ENCODE peak calls at places on chromosome 6, in nine cellular contexts. Q is NCI-H774; B is hepatocyte; I is GM12892; S is nephron progenitor cell; D is tibial artery; A is HTR-8/SVneo; T is activated naive CD8-positive, alpha-beta T cell treated with anti-CD3 and anti-CD28 coated beads for 36 hours; F is activated T-cell treated with anti-CD3 and anti-CD28 coated beads, Interleukin-2, amount 50 U/mL, for 72 hours. V is an unnamed sample.

GRCh38 chr6:45990162-45990561 is 25.5 kb downstream of the CLIC5 start:
- DNase-seq in S (no peak), D (no peak), F (no peak), I (no peak), T (no peak), B (no peak), A (no peak), Q (no peak), V (no peak)

GRCh38 chr6:20559924-20560551 is 25.8 kb downstream of the CDKAL1 start:
- DNase-seq in A (no peak), Q (no peak), I (no peak), T (no peak), B (no peak), F (no peak), S (no peak), D (no peak), V (no peak)

GRCh38 chr6:162856885-162857284 is 129.1 kb downstream of the PACRG start:
- DNase-seq in A (peak), T (no peak), I (no peak), F (no peak), Q (peak), D (no peak), B (peak), S (peak), V (peak)

GRCh38 chr6:124870611-124871201 is 91.5 kb upstream of the RNF217 start:
- DNase-seq in B (peak), T (no peak), A (no peak), S (no peak), I (no peak), D (no peak), F (no peak), Q (peak), V (peak)

GRCh38 chr6:89986650-89987074 is 92.4 kb downstream of the GJA10 start:
- DNase-seq in S (no peak), F (no peak), I (no peak), D (no peak), B (no peak), Q (no peak), A (no peak), T (no peak), V (peak)

GRCh38 chr6:56814308-56814707 is 140.6 kb upstream of the BEND6 start:
- DNase-seq in T (no peak), Q (no peak), D (no peak), S (no peak), B (no peak), I (no peak), A (no peak), F (no peak), V (no peak)

GRCh38 chr6:5752282-5752681 is 254.4 kb downstream of the NRN1 start:
- DNase-seq in A (no peak), I (no peak), Q (no peak), F (no peak), B (no peak), S (no peak), T (no peak), D (no peak), V (peak)

GRCh38 chr6:37049990-37050853 is 44.8 kb downstream of the FGD2 start:
- DNase-seq in S (no peak), I (peak), B (no peak), F (peak), T (peak), Q (no peak), A (no peak), D (peak), V (no peak)

GRCh38 chr6:24743944-24744335 is 25.0 kb upstream of the C6orf62 start:
- DNase-seq in A (no peak), D (no peak), S (no peak), T (no peak), F (no peak), I (no peak), Q (no peak), B (no peak), V (no peak)

GRCh38 chr6:137903933-137904821 is 37.1 kb downstream of the TNFAIP3 start:
- DNase-seq in S (no peak), D (no peak), F (peak), I (no peak), Q (no peak), T (peak), B (peak), A (no peak), V (no peak)

GRCh38 chr6:129510930-129511329 is 199.0 kb downstream of the ARHGAP18 start:
- DNase-seq in Q (no peak), A (no peak), D (no peak), S (no peak), I (no peak), F (no peak), T (no peak), B (no peak), V (peak)

GRCh38 chr6:16270178-16270794 is 31.9 kb downstream of the GMPR start:
- DNase-seq in F (no peak), D (no peak), B (no peak), T (no peak), Q (no peak), A (no peak), I (no peak), S (no peak), V (no peak)

GRCh38 chr6:158418501-158418900 is 106.2 kb downstream of the TULP4 start:
- DNase-seq in Q (no peak), A (no peak), D (no peak), B (no peak), I (no peak), T (no peak), S (no peak), F (no peak), V (peak)

GRCh38 chr6:548517-548916 is 108.4 kb downstream of the HUS1B start:
- DNase-seq in F (peak), Q (no peak), S (no peak), D (no peak), B (no peak), T (peak), A (no peak), I (no peak), V (no peak)

GRCh38 chr6:53347921-53348435 is 772 bp downstream of the ELOVL5 start:
- DNase-seq in D (peak), A (peak), S (peak), Q (peak), F (peak), T (peak), I (no peak), B (peak), V (peak)

GRCh38 chr6:136920216-136920857 is 1.8 kb upstream of the SLC35D3 start:
- DNase-seq in F (no peak), T (peak), A (no peak), S (peak), B (no peak), Q (no peak), D (no peak), I (no peak), V (no peak)

GRCh38 chr6:13445005-13445743 is 42.2 kb downstream of the GFOD1 start:
- DNase-seq in D (no peak), B (peak), A (no peak), I (no peak), S (peak), Q (peak), F (no peak), T (no peak), V (no peak)

GRCh38 chr6:82025271-82025670 is 222.3 kb downstream of the IBTK start:
- DNase-seq in S (no peak), D (no peak), B (no peak), A (no peak), Q (no peak), I (no peak), F (no peak), T (no peak), V (no peak)

GRCh38 chr6:168250250-168250649 is 69.3 kb downstream of the DACT2 start:
- DNase-seq in I (no peak), D (no peak), T (no peak), B (no peak), A (no peak), S (no peak), F (peak), Q (no peak), V (no peak)

GRCh38 chr6:154888426-154888825 is 106.7 kb upstream of the TIAM2 start:
- DNase-seq in I (no peak), F (no peak), A (no peak), B (no peak), S (no peak), Q (no peak), T (no peak), D (no peak), V (no peak)

GRCh38 chr6:36834576-36835293 is 4.5 kb downstream of the CPNE5 start:
- DNase-seq in D (no peak), B (no peak), S (peak), T (no peak), I (no peak), Q (no peak), A (no peak), F (no peak), V (no peak)

GRCh38 chr6:153145591-153145990 is 14.5 kb upstream of the RGS17 start:
- DNase-seq in A (no peak), T (no peak), I (no peak), F (no peak), S (no peak), D (no peak), B (no peak), Q (peak), V (no peak)

GRCh38 chr6:70133246-70133645 is 169.6 kb downstream of the COL9A1 start:
- DNase-seq in B (no peak), A (no peak), Q (no peak), D (no peak), T (no peak), I (no peak), S (no peak), F (no peak), V (no peak)

GRCh38 chr6:139129284-139129683 is 5.6 kb upstream of the HECA start:
- DNase-seq in I (no peak), Q (no peak), D (no peak), A (no peak), T (no peak), F (no peak), S (no peak), B (no peak), V (peak)

GRCh38 chr6:12327391-12327790 is 37.2 kb downstream of the EDN1 start:
- DNase-seq in B (no peak), Q (no peak), I (no peak), S (no peak), T (no peak), F (no peak), D (no peak), A (no peak), V (no peak)

GRCh38 chr6:35084511-35085203 is 56.5 kb downstream of the TCP11 start:
- DNase-seq in I (peak), F (no peak), T (no peak), D (peak), S (no peak), Q (no peak), B (no peak), A (no peak), V (no peak)

GRCh38 chr6:10420546-10421507 is 6.0 kb upstream of the TFAP2A start:
- DNase-seq in A (no peak), S (peak), I (no peak), B (peak), D (no peak), Q (no peak), T (no peak), F (no peak), V (no peak)